ENCODE peak calls at places on chromosomes 12 and 14, in four cellular contexts. Z is GM12865, F is OCI-LY7, B is pancreas. C is an unnamed sample.

GRCh38 chr14:21965042-21965441 is 291.4 kb upstream of the OR4E1 start:
- DNase-seq in Z (no peak), F (peak), B (no peak), C (no peak)

GRCh38 chr12:93336344-93336743 is 41.4 kb upstream of the NUDT4 start:
- DNase-seq in Z (no peak), F (no peak), B (no peak), C (no peak)

GRCh38 chr14:24840204-24840893 is 206.4 kb upstream of the GZMB start:
- DNase-seq in Z (no peak), F (no peak), B (no peak), C (no peak)

GRCh38 chr12:118013283-118013682 is 3.2 kb upstream of the RFC5 start:
- DNase-seq in Z (no peak), F (no peak), B (no peak), C (no peak)

GRCh38 chr14:23104591-23105347 is at the start of gene CIROP:
- DNase-seq in Z (no peak), F (no peak), B (no peak), C (no peak)

GRCh38 chr12:79326225-79326624 is 364.5 kb downstream of the PAWR start:
- DNase-seq in Z (no peak), F (no peak), B (no peak), C (no peak)

GRCh38 chr12:14950421-14950820 is 11.0 kb downstream of the ARHGDIB start:
- DNase-seq in Z (peak), F (no peak), B (no peak), C (no peak)

GRCh38 chr14:51165415-51165814 is 70.5 kb upstream of the TRIM9 start:
- DNase-seq in Z (no peak), F (no peak), B (no peak), C (no peak)

GRCh38 chr12:6627598-6627997 is 8.2 kb downstream of the LPAR5 start:
- DNase-seq in Z (peak), F (peak), B (no peak), C (no peak)

GRCh38 chr12:55060970-55061543 is 41.3 kb downstream of the NEUROD4 start:
- DNase-seq in Z (no peak), F (no peak), B (no peak), C (no peak)

GRCh38 chr14:22391908-22392307 is 197.1 kb downstream of the DAD1 start:
- DNase-seq in Z (peak), F (peak), B (no peak), C (no peak)

GRCh38 chr12:98955284-98955683 is 310.2 kb downstream of the APAF1 start:
- DNase-seq in Z (peak), F (peak), B (no peak), C (no peak)

GRCh38 chr12:10409387-10409786 is at the start of gene KLRC4:
- DNase-seq in Z (no peak), F (peak), B (no peak), C (no peak)

GRCh38 chr14:61860294-61860918 is 98.2 kb downstream of the SNAPC1 start:
- DNase-seq in Z (peak), F (peak), B (peak), C (no peak)

GRCh38 chr14:63493246-63493645 is 49.9 kb downstream of the PPP2R5E start:
- DNase-seq in Z (peak), F (peak), B (no peak), C (no peak)

GRCh38 chr12:3641428-3641883 is 111.5 kb downstream of the CRACR2A start:
- DNase-seq in Z (no peak), F (no peak), B (no peak), C (no peak)

GRCh38 chr14:60250318-60251035 is 1.5 kb downstream of the PPM1A start:
- DNase-seq in Z (no peak), F (peak), B (no peak), C (no peak)

GRCh38 chr14:32102152-32102787 is 25.2 kb downstream of the ARHGAP5 start:
- DNase-seq in Z (peak), F (no peak), B (no peak), C (no peak)

GRCh38 chr12:26580619-26581018 is 252.4 kb downstream of the ITPR2 start:
- DNase-seq in Z (no peak), F (no peak), B (no peak), C (no peak)

GRCh38 chr14:22047105-22047504 is 373.5 kb upstream of the OR4E1 start:
- DNase-seq in Z (peak), F (peak), B (no peak), C (no peak)

GRCh38 chr12:7155471-7156034 is 25.4 kb downstream of the CLSTN3 start:
- DNase-seq in Z (no peak), F (no peak), B (no peak), C (no peak)

GRCh38 chr14:77353469-77354141 is 23.3 kb downstream of the TMED8 start:
- DNase-seq in Z (no peak), F (no peak), B (no peak), C (no peak)

GRCh38 chr12:45377815-45378214 is 161.9 kb downstream of the ANO6 start:
- DNase-seq in Z (no peak), F (no peak), B (no peak), C (no peak)

GRCh38 chr14:100474176-100474575 is 113.0 kb downstream of the BEGAIN start:
- DNase-seq in Z (no peak), F (no peak), B (no peak), C (no peak)

GRCh38 chr12:111447571-111448265 is 42.0 kb downstream of the SH2B3 start:
- DNase-seq in Z (peak), F (no peak), B (no peak), C (no peak)

GRCh38 chr12:10190558-10191388 is 11.9 kb downstream of the TMEM52B start:
- DNase-seq in Z (peak), F (peak), B (no peak), C (no peak)

GRCh38 chr14:101824339-101824727 is 62.8 kb downstream of the PPP2R5C start:
- DNase-seq in Z (peak), F (peak), B (no peak), C (no peak)

GRCh38 chr14:69694730-69695663 is 71.9 kb upstream of the SRSF5 start:
- DNase-seq in Z (peak), F (peak), B (no peak), C (no peak)

GRCh38 chr12:65668981-65669695 is 155.1 kb upstream of the HMGA2 start:
- DNase-seq in Z (no peak), F (no peak), B (no peak), C (no peak)
- TF ChIP-seq CTCF in Z (no peak), F (no peak), B (no peak), C (no peak)

GRCh38 chr12:52788876-52789636 is 6.9 kb downstream of the KRT3 start:
- DNase-seq in Z (no peak), F (no peak), B (no peak), C (no peak)

GRCh38 chr12:52792185-52793029 is 3.5 kb downstream of the KRT3 start:
- DNase-seq in Z (no peak), F (no peak), B (no peak), C (no peak)

GRCh38 chr12:52789637-52790426 is 6.1 kb downstream of the KRT3 start:
- DNase-seq in Z (no peak), F (no peak), B (peak), C (no peak)

GRCh38 chr12:52791271-52792184 is 4.4 kb downstream of the KRT3 start:
- DNase-seq in Z (no peak), F (no peak), B (no peak), C (no peak)

GRCh38 chr12:52790427-52791270 is 5.3 kb downstream of the KRT3 start:
- DNase-seq in Z (no peak), F (no peak), B (no peak), C (no peak)
- TF ChIP-seq CTCF in Z (no peak), F (no peak), B (no peak), C (no peak)

GRCh38 chr12:131368073-131369071 is 342.5 kb upstream of the SFSWAP start:
- DNase-seq in Z (no peak), F (no peak), B (no peak), C (no peak)

GRCh38 chr12:131370791-131371579 is 339.9 kb upstream of the SFSWAP start:
- DNase-seq in Z (peak), F (no peak), B (no peak), C (no peak)

GRCh38 chr12:131369094-131369845 is 341.6 kb upstream of the SFSWAP start:
- DNase-seq in Z (no peak), F (no peak), B (no peak), C (no peak)

GRCh38 chr12:131371580-131372475 is 339.1 kb upstream of the SFSWAP start:
- DNase-seq in Z (peak), F (no peak), B (no peak), C (no peak)

GRCh38 chr12:131370321-131370720 is 340.6 kb upstream of the SFSWAP start:
- DNase-seq in Z (no peak), F (no peak), B (no peak), C (no peak)
- TF ChIP-seq CTCF in Z (no peak), F (no peak), B (no peak), C (no peak)

DNA sequence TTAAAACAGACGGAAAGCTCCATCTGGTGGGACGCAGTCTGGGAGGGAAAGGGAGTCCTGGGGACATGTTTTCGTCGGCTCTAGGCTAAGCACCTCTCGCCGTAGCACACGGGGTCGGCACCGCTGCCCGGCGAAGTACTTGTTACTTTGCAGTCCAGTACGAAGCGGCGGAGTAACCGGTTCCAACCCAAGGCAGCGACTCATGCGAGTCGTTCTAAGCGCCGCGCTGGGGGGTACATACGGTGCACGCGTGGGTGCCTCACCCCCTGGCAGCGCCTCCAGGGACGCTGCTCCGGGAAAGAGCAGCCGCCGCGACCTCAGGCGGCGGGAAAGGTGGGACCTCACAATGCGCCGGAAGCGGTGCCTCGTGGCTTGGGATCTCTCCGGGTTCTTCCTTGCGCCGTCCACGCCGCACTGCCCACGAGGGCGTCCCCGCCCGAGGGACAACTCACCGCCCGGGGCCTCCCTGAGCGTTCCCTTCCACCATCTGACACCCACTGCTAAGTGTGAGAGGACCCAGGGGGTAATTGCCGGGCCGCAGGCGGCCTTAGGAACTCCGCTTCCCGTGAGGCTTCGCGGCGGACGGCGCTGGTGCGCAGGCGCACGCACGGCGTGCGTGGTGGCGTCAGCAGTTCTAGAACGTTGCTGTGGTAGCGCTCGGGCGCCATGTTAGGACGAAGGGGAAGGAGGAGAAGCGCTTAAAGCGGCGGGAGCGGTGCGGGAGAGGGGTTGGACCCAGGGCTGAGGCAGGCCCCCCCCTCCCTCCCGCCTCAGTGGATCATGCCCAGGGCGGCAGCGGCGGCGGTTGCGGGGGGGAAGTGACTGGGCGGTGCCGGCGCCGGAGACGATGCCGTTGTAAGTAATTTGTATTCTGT is at the start of gene PAPOLA:
- DNase-seq in Z (peak), F (peak), B (peak), C (peak)
- TF ChIP-seq CTCF in Z (no peak), F (peak), B (no peak), C (peak)

DNA sequence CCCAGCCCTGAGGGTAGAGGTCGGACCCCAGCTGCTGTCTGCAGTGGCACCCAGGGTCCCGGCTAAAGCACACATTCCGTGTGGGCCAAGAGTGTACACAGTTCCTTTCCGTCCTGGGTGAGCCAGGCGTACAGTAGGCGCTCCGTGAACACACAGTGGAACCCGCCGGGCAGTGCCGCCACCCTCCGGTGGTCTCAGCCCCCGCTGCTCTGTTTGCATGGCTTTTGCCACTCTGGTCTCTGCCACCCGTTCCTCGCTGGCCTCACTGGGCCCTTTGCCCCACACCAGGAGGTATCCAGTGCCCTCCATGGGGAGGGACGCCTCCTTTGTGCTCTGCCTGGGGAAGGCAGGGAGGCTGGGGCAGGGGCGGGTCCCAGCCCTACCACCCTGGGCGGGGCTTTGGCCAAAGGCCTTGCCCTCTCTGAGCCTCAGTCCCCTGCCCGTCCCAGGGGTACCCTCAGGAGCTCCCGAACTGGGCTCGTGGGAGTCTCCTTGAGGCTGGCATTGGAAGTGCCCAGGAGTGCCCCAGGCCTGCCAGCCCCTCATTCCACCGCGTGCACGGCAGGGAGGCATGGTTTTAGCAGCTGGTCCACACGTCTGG is 13.0 kb downstream of the TRMT61A start:
- DNase-seq in Z (no peak), F (no peak), B (no peak), C (no peak)
- TF ChIP-seq CTCF in Z (no peak), F (no peak), B (no peak), C (no peak)

GRCh38 chr14:90114554-90114953 is 52.8 kb downstream of the KCNK13 start:
- DNase-seq in Z (no peak), F (no peak), B (no peak), C (no peak)
- TF ChIP-seq CTCF in Z (no peak), F (no peak), B (no peak), C (no peak)

DNA sequence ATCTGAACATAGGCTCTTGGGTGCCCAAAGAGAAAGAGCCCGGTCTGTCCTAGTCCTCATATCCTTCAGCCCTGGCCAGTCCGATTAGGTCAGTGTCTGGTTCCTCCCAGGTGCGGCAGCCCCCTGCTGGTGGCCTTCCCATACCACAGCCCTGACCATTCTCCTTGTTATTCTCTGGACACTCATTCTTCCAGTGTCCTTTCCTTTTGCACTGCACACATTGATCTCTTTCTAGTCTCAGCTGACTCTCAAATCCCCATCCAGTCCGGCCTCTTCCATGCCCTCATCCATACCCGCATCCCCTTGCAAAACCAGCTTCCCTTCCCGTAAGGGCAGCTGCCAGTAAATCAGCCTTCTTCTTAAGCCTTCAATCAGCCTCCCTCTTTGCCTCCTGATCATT is 1316.3 kb downstream of the TMEM121 start:
- DNase-seq in Z (no peak), F (peak), B (peak), C (no peak)
- TF ChIP-seq CTCF in Z (peak), F (peak), B (no peak), C (peak)

GRCh38 chr14:87049886-87050820 is 942.8 kb downstream of the GALC start:
- DNase-seq in Z (peak), F (peak), B (no peak), C (no peak)
- TF ChIP-seq CTCF in Z (peak), F (peak), B (peak), C (no peak)

GRCh38 chr12:48812389-48812788 is 5.9 kb upstream of the CACNB3 start:
- DNase-seq in Z (no peak), F (no peak), B (no peak), C (no peak)

GRCh38 chr12:48815281-48816110 is 2.8 kb upstream of the CACNB3 start:
- DNase-seq in Z (peak), F (peak), B (peak), C (peak)

GRCh38 chr12:48811454-48812090 is 6.7 kb upstream of the CACNB3 start:
- DNase-seq in Z (no peak), F (no peak), B (no peak), C (no peak)

GRCh38 chr12:48814313-48815280 is 3.7 kb upstream of the CACNB3 start:
- DNase-seq in Z (peak), F (peak), B (peak), C (no peak)

GRCh38 chr12:48813464-48814312 is 4.6 kb upstream of the CACNB3 start:
- DNase-seq in Z (no peak), F (no peak), B (no peak), C (no peak)
- TF ChIP-seq CTCF in Z (no peak), F (no peak), B (no peak), C (no peak)